ENCODE peak calls at places on chromosomes 16 and 17, in four cellular contexts. One of them, this sample, is unnamed.

GRCh38 chr16:82603784-82604411 is 22.9 kb upstream of the CDH13 start:
- DNase-seq in stomach: peak; percentile 35
- DNase-seq in fibroblast of lung: peak; percentile 51
- DNase-seq in transverse colon: peak; percentile 29
- DNase-seq in this sample: no peak

GRCh38 chr16:15714393-15715172 is 64.5 kb downstream of the NDE1 start:
- DNase-seq in stomach: no peak
- DNase-seq in fibroblast of lung: no peak
- DNase-seq in transverse colon: no peak
- DNase-seq in this sample: no peak

GRCh38 chr17:79840204-79840988 is 1.2 kb upstream of the CBX4 start:
- DNase-seq in stomach: peak; percentile 75
- DNase-seq in fibroblast of lung: no peak
- DNase-seq in transverse colon: peak; percentile 67
- DNase-seq in this sample: no peak

GRCh38 chr16:55056585-55057520 is 126.2 kb downstream of the IRX5 start:
- DNase-seq in stomach: no peak
- DNase-seq in fibroblast of lung: peak; percentile 2
- DNase-seq in transverse colon: no peak
- DNase-seq in this sample: no peak

GRCh38 chr16:5490499-5490898 is 392.9 kb upstream of the EEF2KMT start:
- DNase-seq in stomach: no peak
- DNase-seq in fibroblast of lung: peak; percentile 17
- DNase-seq in transverse colon: peak; percentile 69
- DNase-seq in this sample: no peak

GRCh38 chr16:87581867-87582220 is 20.5 kb upstream of the JPH3 start:
- DNase-seq in stomach: peak; percentile 56
- DNase-seq in fibroblast of lung: peak; percentile 98
- DNase-seq in transverse colon: peak; percentile 60
- DNase-seq in this sample: peak; percentile 78

GRCh38 chr16:4734730-4735575 is 616 bp downstream of the DNAAF8 start:
- DNase-seq in stomach: peak; percentile 91
- DNase-seq in fibroblast of lung: peak; percentile 71
- DNase-seq in transverse colon: peak; percentile 93
- DNase-seq in this sample: peak; percentile 7

GRCh38 chr16:30342751-30343490 is 12.2 kb downstream of the CD2BP2 start:
- DNase-seq in stomach: no peak
- DNase-seq in fibroblast of lung: no peak
- DNase-seq in transverse colon: no peak
- DNase-seq in this sample: no peak

GRCh38 chr16:66207864-66208226 is 158.6 kb upstream of the CDH5 start:
- DNase-seq in stomach: no peak
- DNase-seq in fibroblast of lung: no peak
- DNase-seq in transverse colon: no peak
- DNase-seq in this sample: no peak

GRCh38 chr17:67525239-67526135 is 148.4 kb downstream of the PITPNC1 start:
- DNase-seq in stomach: peak; percentile 35
- DNase-seq in fibroblast of lung: no peak
- DNase-seq in transverse colon: no peak
- DNase-seq in this sample: no peak

GRCh38 chr17:48615963-48616718 is 1.0 kb upstream of the HOXB8 start:
- DNase-seq in stomach: no peak
- DNase-seq in fibroblast of lung: no peak
- DNase-seq in transverse colon: no peak
- DNase-seq in this sample: no peak

GRCh38 chr17:64449545-64449944 is 630 bp downstream of the MILR1 start:
- DNase-seq in stomach: no peak
- DNase-seq in fibroblast of lung: no peak
- DNase-seq in transverse colon: no peak
- DNase-seq in this sample: no peak

GRCh38 chr17:8955560-8955959 is 9.9 kb downstream of the PIK3R5 start:
- DNase-seq in stomach: no peak
- DNase-seq in fibroblast of lung: no peak
- DNase-seq in transverse colon: no peak
- DNase-seq in this sample: no peak

GRCh38 chr17:39761861-39762496 is 24.2 kb downstream of the GRB7 start:
- DNase-seq in stomach: no peak
- DNase-seq in fibroblast of lung: no peak
- DNase-seq in transverse colon: no peak
- DNase-seq in this sample: no peak

GRCh38 chr16:11233727-11234376 is 22.2 kb downstream of the SOCS1 start:
- DNase-seq in stomach: no peak
- DNase-seq in fibroblast of lung: no peak
- DNase-seq in transverse colon: peak; percentile 34
- DNase-seq in this sample: no peak

GRCh38 chr17:42779942-42780815 is at the start of gene WNK4:
- DNase-seq in stomach: peak; percentile 35
- DNase-seq in fibroblast of lung: peak; percentile 49
- DNase-seq in transverse colon: peak; percentile 77
- DNase-seq in this sample: no peak

GRCh38 chr17:8475820-8476219 is 40.1 kb downstream of the NDEL1 start:
- DNase-seq in stomach: no peak
- DNase-seq in fibroblast of lung: no peak
- DNase-seq in transverse colon: no peak
- DNase-seq in this sample: no peak

GRCh38 chr16:50279142-50279865 is 13.0 kb downstream of the ADCY7 start:
- DNase-seq in stomach: peak; percentile 45
- DNase-seq in fibroblast of lung: no peak
- DNase-seq in transverse colon: peak; percentile 68
- DNase-seq in this sample: no peak

GRCh38 chr17:60300011-60300410 is 91.9 kb downstream of the USP32 start:
- DNase-seq in stomach: no peak
- DNase-seq in fibroblast of lung: no peak
- DNase-seq in transverse colon: no peak
- DNase-seq in this sample: no peak

GRCh38 chr17:27351741-27352140 is 57.8 kb downstream of the WSB1 start:
- DNase-seq in stomach: no peak
- DNase-seq in fibroblast of lung: peak; percentile 44
- DNase-seq in transverse colon: no peak
- DNase-seq in this sample: no peak

GRCh38 chr16:70790815-70791214 is 10.1 kb downstream of the VAC14 start:
- DNase-seq in stomach: no peak
- DNase-seq in fibroblast of lung: no peak
- DNase-seq in transverse colon: no peak
- DNase-seq in this sample: no peak

GRCh38 chr16:54050281-54051210 is 236.0 kb downstream of the IRX3 start:
- DNase-seq in stomach: no peak
- DNase-seq in fibroblast of lung: peak; percentile 45
- DNase-seq in transverse colon: no peak
- DNase-seq in this sample: no peak

GRCh38 chr17:49557204-49558024 is 18.3 kb upstream of the NXPH3 start:
- DNase-seq in stomach: peak; percentile 51
- DNase-seq in fibroblast of lung: peak; percentile 31
- DNase-seq in transverse colon: no peak
- DNase-seq in this sample: no peak

GRCh38 chr16:24977673-24978065 is 37.5 kb downstream of the ARHGAP17 start:
- DNase-seq in stomach: no peak
- DNase-seq in fibroblast of lung: peak; percentile 83
- DNase-seq in transverse colon: no peak
- DNase-seq in this sample: peak; percentile 60

GRCh38 chr16:85673529-85674417 is 15.0 kb downstream of the GINS2 start:
- DNase-seq in stomach: peak; percentile 89
- DNase-seq in fibroblast of lung: peak; percentile 74
- DNase-seq in transverse colon: no peak
- DNase-seq in this sample: no peak

GRCh38 chr17:75590314-75590761 is 2.7 kb downstream of the MYO15B start:
- DNase-seq in stomach: no peak
- DNase-seq in fibroblast of lung: no peak
- DNase-seq in transverse colon: no peak
- DNase-seq in this sample: no peak
- H3K4me3 ChIP-seq in stomach: no peak overlapping the region
- H3K4me3 ChIP-seq in fibroblast of lung: no peak overlapping the region
- H3K4me3 ChIP-seq in transverse colon: no peak overlapping the region
- H3K4me3 ChIP-seq in this sample: no peak overlapping the region

GRCh38 chr17:37393352-37393751 is 13.3 kb downstream of the ACACA start:
- DNase-seq in stomach: no peak
- DNase-seq in fibroblast of lung: no peak
- DNase-seq in transverse colon: no peak
- DNase-seq in this sample: no peak
- TF ChIP-seq CTCF in stomach: no peak
- TF ChIP-seq CTCF in fibroblast of lung: no peak
- TF ChIP-seq CTCF in transverse colon: no peak
- TF ChIP-seq CTCF in this sample: no peak

GRCh38 chr17:78040561-78041400 is 82.3 kb downstream of the TNRC6C start:
- DNase-seq in stomach: peak; percentile 29
- DNase-seq in fibroblast of lung: peak; percentile 58
- DNase-seq in transverse colon: peak; percentile 41
- DNase-seq in this sample: no peak
- H3K4me3 ChIP-seq in stomach: peak overlapping the region; percentile 49
- H3K4me3 ChIP-seq in fibroblast of lung: peak overlapping the region; percentile 62
- H3K4me3 ChIP-seq in transverse colon: peak overlapping the region; percentile 47
- H3K4me3 ChIP-seq in this sample: peak overlapping the region; percentile 54

GRCh38 chr17:21241564-21241963 is 11.6 kb downstream of the NATD1 start:
- DNase-seq in stomach: no peak
- DNase-seq in fibroblast of lung: no peak
- DNase-seq in transverse colon: no peak
- DNase-seq in this sample: no peak

GRCh38 chr17:21242780-21243515 is 10.3 kb downstream of the NATD1 start:
- DNase-seq in stomach: no peak
- DNase-seq in fibroblast of lung: no peak
- DNase-seq in transverse colon: no peak
- DNase-seq in this sample: no peak

GRCh38 chr17:21240375-21241055 is 12.7 kb downstream of the NATD1 start:
- DNase-seq in stomach: no peak
- DNase-seq in fibroblast of lung: no peak
- DNase-seq in transverse colon: no peak
- DNase-seq in this sample: no peak

GRCh38 chr17:21242026-21242700 is 11.0 kb downstream of the NATD1 start:
- DNase-seq in stomach: no peak
- DNase-seq in fibroblast of lung: no peak
- DNase-seq in transverse colon: no peak
- DNase-seq in this sample: no peak

DNA sequence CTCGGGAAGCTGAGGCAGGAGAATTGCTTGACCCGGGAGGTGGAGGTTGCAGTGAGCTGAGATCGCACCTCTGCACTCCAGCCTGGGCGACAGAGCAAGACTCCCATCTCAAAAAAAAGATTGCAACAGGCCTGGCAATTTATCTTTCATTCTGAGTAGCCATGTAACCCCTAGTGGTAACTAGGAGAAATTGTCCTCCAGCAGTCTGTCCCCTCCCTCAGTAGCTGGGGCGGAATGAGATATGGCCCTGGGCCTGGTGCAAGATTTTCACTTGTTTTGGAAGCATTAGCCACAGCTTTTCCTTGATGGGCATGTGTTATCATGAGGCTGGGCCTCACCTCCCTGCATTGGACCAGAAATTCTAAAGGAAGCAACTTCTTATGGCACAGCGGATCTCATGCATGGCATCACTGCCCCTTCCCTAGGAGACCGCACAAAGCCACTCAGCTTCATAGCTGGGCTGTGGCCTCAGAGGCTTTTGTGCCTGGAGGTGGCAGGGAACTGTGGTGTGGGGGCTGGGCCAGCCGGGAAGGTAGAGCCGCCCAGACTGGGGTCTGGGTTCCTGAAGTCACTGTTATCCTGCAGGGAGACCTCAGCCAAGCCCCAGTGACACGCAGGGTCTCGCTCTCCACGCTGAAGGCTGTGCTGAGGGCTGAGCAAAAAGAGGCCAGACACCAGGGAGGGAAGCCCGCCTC is 13.4 kb downstream of the NATD1 start:
- DNase-seq in stomach: no peak
- DNase-seq in fibroblast of lung: peak; percentile 20
- DNase-seq in transverse colon: no peak
- DNase-seq in this sample: no peak
- TF ChIP-seq CTCF in stomach: peak; percentile 34
- TF ChIP-seq CTCF in fibroblast of lung: peak; percentile 50
- TF ChIP-seq CTCF in transverse colon: peak; percentile 43
- TF ChIP-seq CTCF in this sample: peak; percentile 53

GRCh38 chr16:52372313-52372712 is 174.6 kb downstream of the TOX3 start:
- DNase-seq in stomach: peak; percentile 33
- DNase-seq in fibroblast of lung: no peak
- DNase-seq in transverse colon: no peak
- DNase-seq in this sample: no peak
- H3K4me3 ChIP-seq in stomach: no peak overlapping the region
- H3K4me3 ChIP-seq in fibroblast of lung: no peak overlapping the region
- H3K4me3 ChIP-seq in transverse colon: no peak overlapping the region
- H3K4me3 ChIP-seq in this sample: no peak overlapping the region

GRCh38 chr17:20948984-20949777 is 93.6 kb downstream of the USP22 start:
- DNase-seq in stomach: no peak
- DNase-seq in fibroblast of lung: no peak
- DNase-seq in transverse colon: no peak
- DNase-seq in this sample: no peak

GRCh38 chr17:20941872-20942271 is 100.9 kb downstream of the USP22 start:
- DNase-seq in stomach: no peak
- DNase-seq in fibroblast of lung: no peak
- DNase-seq in transverse colon: no peak
- DNase-seq in this sample: no peak

DNA sequence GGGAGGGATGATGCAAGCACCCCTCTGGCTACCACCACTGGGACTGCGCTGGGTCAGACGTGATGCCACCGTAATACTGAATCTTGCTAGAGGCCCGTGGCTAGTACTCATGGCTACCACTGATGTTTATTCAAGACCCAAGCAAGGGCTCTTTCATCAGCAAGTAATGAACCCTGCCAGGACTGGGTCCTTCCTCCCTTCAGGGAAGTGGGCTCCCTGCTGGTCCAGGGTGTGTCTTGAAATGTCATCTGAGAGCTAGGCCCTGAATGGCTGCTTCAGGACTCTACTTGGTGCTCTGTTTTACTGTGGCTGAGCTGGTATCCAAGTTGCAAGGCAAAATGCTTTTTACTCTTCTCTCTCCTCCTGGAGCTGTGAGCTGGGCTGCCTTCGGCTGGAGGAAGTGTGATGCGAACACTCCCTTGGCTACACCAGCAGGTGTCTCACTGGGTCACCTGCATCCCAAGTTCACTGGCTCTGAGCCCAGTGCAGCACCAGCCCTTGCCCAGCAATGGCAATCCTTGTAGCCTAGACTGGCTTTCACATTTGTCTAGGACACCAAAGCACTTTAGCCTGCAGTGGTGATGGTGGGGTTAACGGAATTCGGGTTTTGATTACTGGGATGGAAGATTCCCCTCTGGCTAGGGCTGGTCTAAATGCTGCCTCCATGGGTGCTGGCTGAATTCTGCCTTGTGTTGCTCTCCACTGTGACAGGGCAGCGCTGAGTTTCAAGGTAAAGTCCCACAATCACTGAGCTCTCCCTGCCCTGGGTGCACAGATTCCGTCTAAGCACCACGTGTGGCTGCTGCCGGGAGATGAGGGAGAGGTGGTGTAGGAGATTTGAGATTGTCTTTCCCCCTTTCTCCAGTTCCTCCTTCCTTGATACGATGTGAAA is 98.6 kb downstream of the USP22 start:
- DNase-seq in stomach: peak; percentile 86
- DNase-seq in fibroblast of lung: no peak
- DNase-seq in transverse colon: peak; percentile 68
- DNase-seq in this sample: no peak
- TF ChIP-seq CTCF in stomach: peak; percentile 39
- TF ChIP-seq CTCF in fibroblast of lung: no peak
- TF ChIP-seq CTCF in transverse colon: peak; percentile 52
- TF ChIP-seq CTCF in this sample: no peak

This sample was measured in BJ.